ENCODE peak calls at places on chromosomes 5 and 9, in four cellular contexts. A, D, Z and U are unnamed samples.

GRCh38 chr9:12956805-12957204 is 182.0 kb downstream of the LURAP1L start:
- DNase-seq in A (no peak), D (no peak), Z (no peak), U (no peak)

GRCh38 chr5:160188151-160188967 is 40.9 kb upstream of the FABP6 start:
- DNase-seq in A (peak; percentile 69), D (no peak), Z (no peak), U (peak; percentile 39)

GRCh38 chr9:109816490-109816889 is 36.5 kb downstream of the PALM2AKAP2 start:
- DNase-seq in A (no peak), D (no peak), Z (no peak), U (no peak)

GRCh38 chr5:53568868-53569267 is 8.4 kb downstream of the NDUFS4 start:
- DNase-seq in A (no peak), D (no peak), Z (no peak), U (no peak)

GRCh38 chr9:137242329-137243204 is 1.5 kb downstream of the TUBB4B start:
- DNase-seq in A (no peak), D (no peak), Z (no peak), U (no peak)

GRCh38 chr5:59810041-59810440 is 83.5 kb downstream of the PDE4D start:
- DNase-seq in A (peak; percentile 54), D (peak; percentile 41), Z (no peak), U (no peak)

GRCh38 chr9:117160254-117160653 is 254.6 kb downstream of the ASTN2 start:
- DNase-seq in A (no peak), D (no peak), Z (no peak), U (no peak)

GRCh38 chr5:140341591-140341990 is 4.8 kb downstream of the HBEGF start:
- DNase-seq in A (no peak), D (no peak), Z (no peak), U (no peak)

GRCh38 chr5:139389701-139390638 is at the start of gene MZB1:
- DNase-seq in A (no peak), D (peak; percentile 48), Z (peak; percentile 95), U (peak; percentile 80)

GRCh38 chr5:1542755-1543154 is 19.0 kb upstream of the LPCAT1 start:
- DNase-seq in A (no peak), D (no peak), Z (no peak), U (no peak)

GRCh38 chr9:33320568-33321261 is 30.4 kb downstream of the NFX1 start:
- DNase-seq in A (no peak), D (no peak), Z (no peak), U (no peak)

GRCh38 chr5:125394661-125395280 is 648.3 kb upstream of the ZNF608 start:
- DNase-seq in A (no peak), D (no peak), Z (no peak), U (no peak)

GRCh38 chr5:119078870-119079269 is 8.0 kb downstream of the DMXL1 start:
- DNase-seq in A (no peak), D (no peak), Z (no peak), U (no peak)

GRCh38 chr9:68947015-68947414 is 66.9 kb downstream of the PRKACG start:
- DNase-seq in A (no peak), D (no peak), Z (no peak), U (no peak)

GRCh38 chr9:136342191-136343120 is 15.1 kb downstream of the GPSM1 start:
- DNase-seq in A (peak; percentile 96), D (peak; percentile 82), Z (peak; percentile 23), U (peak; percentile 80)

GRCh38 chr5:134063421-134063820 is 51.1 kb upstream of the TCF7 start:
- DNase-seq in A (no peak), D (no peak), Z (no peak), U (no peak)

GRCh38 chr9:6552033-6552737 is 93.3 kb downstream of the GLDC start:
- DNase-seq in A (no peak), D (no peak), Z (no peak), U (no peak)

GRCh38 chr5:150487199-150488061 is 20.5 kb upstream of the NDST1 start:
- DNase-seq in A (peak; percentile 40), D (peak; percentile 83), Z (no peak), U (no peak)

GRCh38 chr9:132994410-132995120 is 16.1 kb downstream of the GFI1B start:
- DNase-seq in A (peak; percentile 85), D (peak; percentile 69), Z (no peak), U (peak; percentile 57)

GRCh38 chr9:89329917-89330316 is 11.6 kb downstream of the SECISBP2 start:
- DNase-seq in A (no peak), D (no peak), Z (no peak), U (no peak)

GRCh38 chr9:114348906-114349482 is 19.3 kb downstream of the ORM2 start:
- DNase-seq in A (peak; percentile 88), D (peak; percentile 94), Z (peak; percentile 94), U (peak; percentile 76)

GRCh38 chr9:77945798-77946197 is 85.8 kb downstream of the GNAQ start:
- DNase-seq in A (no peak), D (peak; percentile 66), Z (no peak), U (no peak)

GRCh38 chr5:179599973-179600372 is 23.5 kb downstream of the HNRNPH1 start:
- DNase-seq in A (no peak), D (peak; percentile 79), Z (no peak), U (no peak)

GRCh38 chr9:114001410-114001685 is 76.8 kb downstream of the AMBP start:
- DNase-seq in A (no peak), D (no peak), Z (no peak), U (no peak)

GRCh38 chr9:34986541-34987047 is 3.0 kb upstream of the DNAJB5 start:
- DNase-seq in A (no peak), D (peak; percentile 53), Z (no peak), U (no peak)

GRCh38 chr5:96562614-96563013 is 99.6 kb upstream of the CAST start:
- DNase-seq in A (no peak), D (no peak), Z (no peak), U (no peak)

GRCh38 chr5:146828385-146828784 is 50.2 kb downstream of the PPP2R2B start:
- DNase-seq in A (no peak), D (no peak), Z (no peak), U (no peak)

GRCh38 chr9:72155282-72155677 is 6.0 kb downstream of the GDA start:
- DNase-seq in A (no peak), D (no peak), Z (no peak), U (no peak)

GRCh38 chr9:106025449-106025848 is 331.1 kb downstream of the TMEM38B start:
- DNase-seq in A (no peak), D (no peak), Z (no peak), U (no peak)

GRCh38 chr9:78320030-78320693 is 23.2 kb downstream of the PSAT1 start:
- DNase-seq in A (no peak), D (no peak), Z (no peak), U (no peak)

GRCh38 chr5:56900858-56901578 is 8.4 kb upstream of the SETD9 start:
- DNase-seq in A (peak; percentile 43), D (peak; percentile 10), Z (no peak), U (peak; percentile 6)
- TF ChIP-seq SPI1 in A (no peak), D (no peak), Z (no peak), U (no peak)

DNA sequence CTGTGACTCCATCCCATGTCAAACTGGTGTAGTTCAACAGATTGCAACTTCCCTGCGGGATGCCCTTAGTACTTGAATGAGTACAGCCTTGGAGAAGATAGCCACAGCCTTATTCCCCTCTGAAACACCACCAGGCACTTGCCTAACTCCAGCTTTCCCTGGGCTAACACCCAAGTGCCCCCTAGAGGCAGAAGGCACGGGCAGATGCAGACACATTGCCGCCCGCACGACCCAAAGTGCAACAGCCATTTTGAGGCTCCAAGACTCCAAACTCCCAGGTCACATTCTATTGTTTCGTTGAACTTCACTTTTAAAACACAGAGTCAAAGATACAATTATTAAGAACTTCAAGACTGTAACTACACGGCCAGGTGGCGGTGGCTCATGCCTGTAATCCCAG is 163.6 kb upstream of the CDH6 start:
- DNase-seq in A (no peak), D (no peak), Z (no peak), U (no peak)
- TF ChIP-seq SPI1 in A (no peak), D (no peak), Z (no peak), U (no peak)

GRCh38 chr9:129910628-129911567 is 75.6 kb downstream of the USP20 start:
- DNase-seq in A (peak; percentile 86), D (peak; percentile 28), Z (no peak), U (no peak)
- TF ChIP-seq SPI1 in A (peak; percentile 50), D (no peak), Z (no peak), U (no peak)

GRCh38 chr5:128703322-128703721 is 165.3 kb upstream of the FBN2 start:
- DNase-seq in A (no peak), D (no peak), Z (no peak), U (no peak)
- TF ChIP-seq SPI1 in A (no peak), D (no peak), Z (no peak), U (no peak)

DNA sequence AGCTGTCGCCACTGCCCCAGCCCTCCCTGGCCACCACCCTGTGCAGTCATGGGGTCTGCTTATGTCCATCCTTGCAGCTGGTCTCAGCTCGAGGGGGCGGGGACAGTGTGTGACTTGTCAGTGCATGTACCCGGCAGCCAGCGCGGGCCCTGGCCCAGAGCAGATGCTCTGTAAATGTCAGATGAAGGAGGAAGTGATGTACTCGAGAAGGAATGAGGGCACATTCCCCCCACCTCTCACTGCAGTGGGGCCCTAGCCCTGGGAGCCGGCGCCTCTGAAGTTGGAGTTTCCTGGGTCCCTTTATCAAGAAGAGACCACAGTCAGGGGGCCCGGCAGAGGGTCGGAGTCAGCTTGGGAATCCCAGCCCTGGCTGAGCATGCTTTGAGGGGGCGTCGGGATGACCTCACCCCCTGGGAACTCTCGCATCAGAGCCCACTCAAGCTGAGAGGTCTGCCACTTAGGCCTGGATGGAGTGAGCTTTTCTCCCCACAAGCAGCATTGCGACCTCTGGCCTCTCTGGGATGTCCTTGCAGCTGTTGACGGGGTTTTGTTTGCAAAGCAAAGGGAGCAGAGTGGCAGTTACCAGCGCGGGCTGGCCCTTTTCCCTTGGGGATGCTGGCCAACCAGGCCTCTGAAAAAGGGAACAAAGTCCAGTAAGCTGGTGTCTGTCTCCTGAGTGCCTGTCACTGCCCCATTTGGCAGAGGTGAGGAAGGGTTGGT is 19.0 kb downstream of the NEURL1B start:
- DNase-seq in A (no peak), D (peak; percentile 15), Z (no peak), U (no peak)
- TF ChIP-seq SPI1 in A (no peak), D (no peak), Z (no peak), U (peak; percentile 4)

DNA sequence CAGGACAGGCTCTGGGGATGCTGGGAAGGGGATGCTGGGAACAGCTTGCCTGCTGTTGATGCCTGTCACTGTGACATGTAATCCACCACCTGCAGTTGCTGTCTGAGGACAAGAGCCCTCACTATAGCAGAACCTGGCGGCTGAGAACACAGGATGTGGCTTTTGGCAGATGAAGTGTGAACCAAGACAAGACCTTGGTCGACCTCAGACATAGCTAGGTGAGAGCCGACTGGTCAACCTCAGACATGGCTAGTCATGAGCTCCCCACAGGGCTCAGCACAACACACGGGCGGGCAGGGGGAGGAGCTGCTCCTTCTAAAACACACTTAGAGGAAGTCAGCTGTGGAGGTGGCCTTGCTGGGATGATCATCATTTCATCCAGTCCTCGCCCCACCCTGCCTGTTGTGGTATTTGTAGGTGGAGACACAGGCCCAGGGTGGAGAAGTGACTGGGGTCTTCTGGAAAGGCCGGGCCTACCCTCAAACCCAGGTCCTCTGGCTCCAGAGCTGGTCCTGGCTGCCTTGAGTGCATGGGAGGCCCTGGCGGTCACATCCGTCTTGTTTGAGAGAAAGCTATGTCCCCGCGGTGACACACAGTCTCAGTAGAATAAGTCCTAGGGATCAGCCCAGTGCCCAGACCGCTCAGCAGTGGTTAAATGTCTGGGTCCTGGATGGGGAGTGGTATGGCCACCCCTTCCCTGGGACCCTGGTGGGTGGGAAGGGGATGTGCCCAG is 6.1 kb downstream of the SUSD3 start:
- DNase-seq in A (peak; percentile 69), D (peak; percentile 99), Z (peak; percentile 94), U (peak; percentile 86)
- TF ChIP-seq SPI1 in A (peak; percentile 67), D (peak; percentile 79), Z (no peak), U (peak; percentile 52)